ENCODE peak calls at places on chromosomes 11 and 22, in four cellular contexts. One of them, this sample, is unnamed.

GRCh38 chr11:64247729-64248531 is 1.2 kb upstream of the PPP1R14B start:
- DNase-seq in left ventricle myocardium inferior: no peak
- DNase-seq in AG04449: no peak
- DNase-seq in fibroblast of the aortic adventitia: no peak
- DNase-seq in this sample: no peak

GRCh38 chr11:126799974-126800373 is 200.6 kb downstream of the KIRREL3 start:
- DNase-seq in left ventricle myocardium inferior: no peak
- DNase-seq in AG04449: peak; percentile 26
- DNase-seq in fibroblast of the aortic adventitia: no peak
- DNase-seq in this sample: no peak

GRCh38 chr22:37996079-37996478 is 11.7 kb upstream of the SOX10 start:
- DNase-seq in AG04449: no peak
- DNase-seq in left ventricle myocardium inferior: no peak
- DNase-seq in fibroblast of the aortic adventitia: no peak
- DNase-seq in this sample: no peak

GRCh38 chr22:38612217-38613006 is 42.4 kb upstream of the DMC1 start:
- DNase-seq in left ventricle myocardium inferior: no peak
- DNase-seq in fibroblast of the aortic adventitia: no peak
- DNase-seq in AG04449: no peak
- DNase-seq in this sample: no peak

GRCh38 chr11:46240371-46240770 is 37.1 kb upstream of the CREB3L1 start:
- DNase-seq in left ventricle myocardium inferior: no peak
- DNase-seq in fibroblast of the aortic adventitia: peak; percentile 37
- DNase-seq in AG04449: no peak
- DNase-seq in this sample: no peak

GRCh38 chr22:39216143-39216490 is 28.7 kb downstream of the PDGFB start:
- DNase-seq in left ventricle myocardium inferior: no peak
- DNase-seq in fibroblast of the aortic adventitia: no peak
- DNase-seq in AG04449: no peak
- DNase-seq in this sample: no peak

GRCh38 chr11:43947003-43947500 is 4.6 kb downstream of the C11orf96 start:
- DNase-seq in AG04449: no peak
- DNase-seq in fibroblast of the aortic adventitia: no peak
- DNase-seq in left ventricle myocardium inferior: no peak
- DNase-seq in this sample: no peak

GRCh38 chr11:111206472-111206871 is 39.1 kb upstream of the POU2AF2 start:
- DNase-seq in AG04449: peak; percentile 38
- DNase-seq in left ventricle myocardium inferior: no peak
- DNase-seq in fibroblast of the aortic adventitia: peak; percentile 89
- DNase-seq in this sample: peak; percentile 27

GRCh38 chr22:45290410-45290936 is 5.7 kb downstream of the UPK3A start:
- DNase-seq in left ventricle myocardium inferior: no peak
- DNase-seq in fibroblast of the aortic adventitia: no peak
- DNase-seq in AG04449: peak; percentile 58
- DNase-seq in this sample: no peak

GRCh38 chr11:102653744-102654291 is 28.7 kb upstream of the MMP20 start:
- DNase-seq in left ventricle myocardium inferior: no peak
- DNase-seq in fibroblast of the aortic adventitia: no peak
- DNase-seq in AG04449: no peak
- DNase-seq in this sample: no peak

GRCh38 chr22:49861642-49862407 is 8.2 kb downstream of the ZBED4 start:
- DNase-seq in AG04449: no peak
- DNase-seq in left ventricle myocardium inferior: no peak
- DNase-seq in fibroblast of the aortic adventitia: no peak
- DNase-seq in this sample: no peak

GRCh38 chr22:23836281-23836680 is 2.5 kb downstream of the DERL3 start:
- DNase-seq in left ventricle myocardium inferior: no peak
- DNase-seq in fibroblast of the aortic adventitia: no peak
- DNase-seq in AG04449: no peak
- DNase-seq in this sample: no peak

GRCh38 chr11:9518835-9519234 is 54.6 kb upstream of the WEE1 start:
- DNase-seq in AG04449: no peak
- DNase-seq in left ventricle myocardium inferior: no peak
- DNase-seq in fibroblast of the aortic adventitia: no peak
- DNase-seq in this sample: no peak

GRCh38 chr11:15845261-15845660 is 511.1 kb downstream of the SOX6 start:
- DNase-seq in fibroblast of the aortic adventitia: no peak
- DNase-seq in AG04449: no peak
- DNase-seq in left ventricle myocardium inferior: no peak
- DNase-seq in this sample: peak; percentile 49

GRCh38 chr11:2211113-2211971 is 39.7 kb upstream of the TH start:
- DNase-seq in left ventricle myocardium inferior: no peak
- DNase-seq in AG04449: no peak
- DNase-seq in fibroblast of the aortic adventitia: no peak
- DNase-seq in this sample: no peak

GRCh38 chr22:37659066-37659896 is 758 bp downstream of the PDXP start:
- DNase-seq in fibroblast of the aortic adventitia: no peak
- DNase-seq in left ventricle myocardium inferior: no peak
- DNase-seq in AG04449: no peak
- DNase-seq in this sample: no peak

GRCh38 chr11:128066429-128066828 is 520.9 kb downstream of the ETS1 start:
- DNase-seq in fibroblast of the aortic adventitia: no peak
- DNase-seq in AG04449: no peak
- DNase-seq in left ventricle myocardium inferior: no peak
- DNase-seq in this sample: no peak

GRCh38 chr11:67418476-67419281 is 3.2 kb downstream of the CARNS1 start:
- DNase-seq in fibroblast of the aortic adventitia: no peak
- DNase-seq in left ventricle myocardium inferior: peak; percentile 58
- DNase-seq in AG04449: no peak
- DNase-seq in this sample: no peak

GRCh38 chr11:32279672-32280071 is 155.7 kb downstream of the WT1 start:
- DNase-seq in left ventricle myocardium inferior: no peak
- DNase-seq in fibroblast of the aortic adventitia: no peak
- DNase-seq in AG04449: no peak
- DNase-seq in this sample: no peak

GRCh38 chr22:32339190-32340012 is 18.3 kb upstream of the RFPL3 start:
- DNase-seq in AG04449: no peak
- DNase-seq in fibroblast of the aortic adventitia: no peak
- DNase-seq in left ventricle myocardium inferior: no peak
- DNase-seq in this sample: no peak

GRCh38 chr11:129281471-129282268 is 89.5 kb upstream of the ARHGAP32 start:
- DNase-seq in left ventricle myocardium inferior: no peak
- DNase-seq in fibroblast of the aortic adventitia: no peak
- DNase-seq in AG04449: no peak
- DNase-seq in this sample: no peak

GRCh38 chr22:37043828-37044538 is 7.6 kb upstream of the KCTD17 start:
- DNase-seq in AG04449: no peak
- DNase-seq in left ventricle myocardium inferior: peak; percentile 58
- DNase-seq in fibroblast of the aortic adventitia: peak; percentile 31
- DNase-seq in this sample: no peak

GRCh38 chr22:46508391-46508999 is 28.9 kb downstream of the CELSR1 start:
- DNase-seq in left ventricle myocardium inferior: no peak
- DNase-seq in AG04449: no peak
- DNase-seq in fibroblast of the aortic adventitia: peak; percentile 30
- DNase-seq in this sample: no peak

GRCh38 chr22:12613199-12613598 is 2914.8 kb upstream of the OR11H1 start:
- DNase-seq in left ventricle myocardium inferior: no peak
- DNase-seq in AG04449: no peak
- DNase-seq in fibroblast of the aortic adventitia: no peak
- DNase-seq in this sample: no peak

GRCh38 chr11:105937738-105938137 is 84.3 kb downstream of the MSANTD4 start:
- DNase-seq in fibroblast of the aortic adventitia: no peak
- DNase-seq in AG04449: no peak
- DNase-seq in left ventricle myocardium inferior: no peak
- DNase-seq in this sample: peak; percentile 46

GRCh38 chr11:20022363-20023081 is 137.8 kb downstream of the DBX1 start:
- DNase-seq in left ventricle myocardium inferior: no peak
- DNase-seq in AG04449: no peak
- DNase-seq in fibroblast of the aortic adventitia: peak; percentile 61
- DNase-seq in this sample: no peak
- H3K4me3 ChIP-seq in left ventricle myocardium inferior: no peak overlapping the region
- H3K4me3 ChIP-seq in AG04449: peak overlapping the region; percentile 38
- H3K4me3 ChIP-seq in fibroblast of the aortic adventitia: peak overlapping the region; percentile 53
- H3K4me3 ChIP-seq in this sample: peak overlapping the region; percentile 48

GRCh38 chr22:16988257-16988656 is 19.8 kb downstream of the GAB4 start:
- DNase-seq in AG04449: no peak
- DNase-seq in left ventricle myocardium inferior: no peak
- DNase-seq in fibroblast of the aortic adventitia: no peak
- DNase-seq in this sample: no peak

GRCh38 chr22:16989915-16990314 is 18.1 kb downstream of the GAB4 start:
- DNase-seq in left ventricle myocardium inferior: no peak
- DNase-seq in fibroblast of the aortic adventitia: no peak
- DNase-seq in AG04449: no peak
- DNase-seq in this sample: no peak

DNA sequence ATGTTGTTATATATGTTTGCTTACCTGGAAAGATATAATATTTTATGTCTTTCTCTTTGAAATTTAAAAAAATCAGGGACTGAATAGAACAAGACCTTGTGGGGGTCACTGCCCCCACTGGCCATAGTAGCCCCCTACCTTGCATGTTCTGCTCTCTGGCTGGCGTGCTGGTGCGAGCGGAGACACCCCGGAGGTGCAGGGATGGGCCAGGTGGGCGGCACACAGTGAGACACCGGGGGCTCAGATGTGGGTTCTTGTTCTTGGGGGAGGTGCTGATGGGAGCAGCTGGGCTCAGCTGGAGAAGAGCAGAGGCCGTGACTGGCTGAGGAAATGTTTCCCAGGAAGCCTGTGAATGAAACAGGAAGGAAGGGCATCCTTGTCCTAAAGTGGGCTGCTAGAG is 20.2 kb downstream of the GAB4 start:
- DNase-seq in AG04449: no peak
- DNase-seq in left ventricle myocardium inferior: no peak
- DNase-seq in fibroblast of the aortic adventitia: no peak
- DNase-seq in this sample: no peak
- TF ChIP-seq CTCF in AG04449: no peak
- TF ChIP-seq CTCF in left ventricle myocardium inferior: no peak
- TF ChIP-seq CTCF in fibroblast of the aortic adventitia: no peak
- TF ChIP-seq CTCF in this sample: no peak

GRCh38 chr22:41560095-41560487 is 719 bp upstream of the CSDC2 start:
- DNase-seq in left ventricle myocardium inferior: no peak
- DNase-seq in AG04449: no peak
- DNase-seq in fibroblast of the aortic adventitia: no peak
- DNase-seq in this sample: no peak
- H3K4me3 ChIP-seq in left ventricle myocardium inferior: peak overlapping the region; percentile 74
- H3K4me3 ChIP-seq in AG04449: peak overlapping the region; percentile 61
- H3K4me3 ChIP-seq in fibroblast of the aortic adventitia: peak overlapping the region; percentile 72
- H3K4me3 ChIP-seq in this sample: peak overlapping the region; percentile 10

GRCh38 chr22:43476341-43476740 is 64.5 kb downstream of the MPPED1 start:
- DNase-seq in fibroblast of the aortic adventitia: no peak
- DNase-seq in AG04449: no peak
- DNase-seq in left ventricle myocardium inferior: no peak
- DNase-seq in this sample: no peak
- TF ChIP-seq CTCF in fibroblast of the aortic adventitia: no peak
- TF ChIP-seq CTCF in AG04449: no peak
- TF ChIP-seq CTCF in left ventricle myocardium inferior: no peak
- TF ChIP-seq CTCF in this sample: no peak

GRCh38 chr11:117095301-117096139 is 2.7 kb downstream of the SIK3 start:
- DNase-seq in left ventricle myocardium inferior: no peak
- DNase-seq in AG04449: no peak
- DNase-seq in fibroblast of the aortic adventitia: peak; percentile 56
- DNase-seq in this sample: no peak
- H3K4me3 ChIP-seq in left ventricle myocardium inferior: peak overlapping the region; percentile 84
- H3K4me3 ChIP-seq in AG04449: peak overlapping the region; percentile 26
- H3K4me3 ChIP-seq in fibroblast of the aortic adventitia: peak overlapping the region; percentile 37
- H3K4me3 ChIP-seq in this sample: no peak overlapping the region